ENCODE peak calls at places on chromosomes 3 and 15, in four cellular contexts. H is colonic mucosa, E is neural progenitor cell, N is stomach. O is an unnamed sample.

GRCh38 chr3:174931473-174931872 is 72.3 kb downstream of the NAALADL2 start:
- DNase-seq in N (no peak), E (no peak), H (no peak), O (no peak)

GRCh38 chr15:78917888-78918287 is 27.0 kb downstream of the CTSH start:
- DNase-seq in H (no peak), N (no peak), E (no peak), O (no peak)

GRCh38 chr3:124202754-124203153 is 210.8 kb upstream of the ROPN1 start:
- DNase-seq in E (no peak), N (no peak), H (no peak), O (no peak)

GRCh38 chr15:67183443-67184169 is 70.9 kb downstream of the AAGAB start:
- DNase-seq in N (no peak), E (no peak), H (peak), O (no peak)

GRCh38 chr15:60228096-60228495 is 169.7 kb downstream of the ANXA2 start:
- DNase-seq in H (no peak), E (no peak), N (no peak), O (peak)

GRCh38 chr3:72044231-72044935 is 259.4 kb upstream of the PROK2 start:
- DNase-seq in E (no peak), H (no peak), N (no peak), O (no peak)

GRCh38 chr3:139299261-139300132 is 44.3 kb upstream of the MRPS22 start:
- DNase-seq in N (peak), E (no peak), H (no peak), O (peak)

GRCh38 chr15:29518442-29518841 is 248.8 kb upstream of the NSMCE3 start:
- DNase-seq in N (no peak), H (no peak), E (no peak), O (no peak)

GRCh38 chr15:29046281-29046810 is 160.6 kb downstream of the APBA2 start:
- DNase-seq in H (no peak), E (no peak), N (no peak), O (no peak)

GRCh38 chr3:124144035-124144814 is 152.3 kb upstream of the ROPN1 start:
- DNase-seq in E (no peak), N (no peak), H (no peak), O (no peak)

GRCh38 chr3:55562672-55563071 is 75.6 kb upstream of the WNT5A start:
- DNase-seq in H (no peak), N (no peak), E (no peak), O (no peak)

GRCh38 chr3:177468331-177468730 is 271.0 kb upstream of the TBL1XR1 start:
- DNase-seq in E (no peak), N (no peak), H (no peak), O (peak)

GRCh38 chr3:193787496-193787870 is 194.5 kb downstream of the OPA1 start:
- DNase-seq in N (no peak), E (no peak), H (no peak), O (no peak)

DNA sequence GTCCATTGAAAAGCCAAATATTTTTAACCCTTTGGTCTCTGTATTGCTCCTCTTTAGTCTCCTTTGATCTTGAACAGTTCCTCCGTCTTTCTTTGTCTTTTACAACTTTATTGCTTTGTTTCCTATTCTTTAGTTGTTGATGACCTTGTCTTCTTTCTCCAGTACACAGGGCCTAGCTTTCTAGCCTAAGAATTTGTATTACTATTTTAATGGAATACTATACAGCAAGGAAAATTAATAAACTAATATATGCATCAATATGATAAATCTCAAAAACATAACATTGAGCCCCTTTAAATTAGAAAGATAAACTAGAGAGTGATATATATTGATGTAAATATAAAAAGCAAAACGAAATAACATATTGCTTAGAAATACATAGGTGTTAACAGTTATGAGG is 88.7 kb downstream of the NR1D2 start:
- DNase-seq in E (no peak), H (no peak), N (no peak), O (no peak)
- H3K27ac ChIP-seq in E (no peak), H (no peak), N (no peak), O (no peak)

GRCh38 chr3:39150803-39151631 is 2.4 kb downstream of the CSRNP1 start:
- DNase-seq in H (peak), E (peak), N (peak), O (peak)

GRCh38 chr3:39153977-39154299 is 547 bp upstream of the CSRNP1 start:
- DNase-seq in E (no peak), N (no peak), H (no peak), O (no peak)

GRCh38 chr3:39156421-39156820 is 3.0 kb upstream of the CSRNP1 start:
- DNase-seq in H (no peak), E (no peak), N (no peak), O (no peak)

GRCh38 chr3:39157359-39157758 is 4.0 kb upstream of the CSRNP1 start:
- DNase-seq in H (no peak), N (no peak), E (no peak), O (no peak)

DNA sequence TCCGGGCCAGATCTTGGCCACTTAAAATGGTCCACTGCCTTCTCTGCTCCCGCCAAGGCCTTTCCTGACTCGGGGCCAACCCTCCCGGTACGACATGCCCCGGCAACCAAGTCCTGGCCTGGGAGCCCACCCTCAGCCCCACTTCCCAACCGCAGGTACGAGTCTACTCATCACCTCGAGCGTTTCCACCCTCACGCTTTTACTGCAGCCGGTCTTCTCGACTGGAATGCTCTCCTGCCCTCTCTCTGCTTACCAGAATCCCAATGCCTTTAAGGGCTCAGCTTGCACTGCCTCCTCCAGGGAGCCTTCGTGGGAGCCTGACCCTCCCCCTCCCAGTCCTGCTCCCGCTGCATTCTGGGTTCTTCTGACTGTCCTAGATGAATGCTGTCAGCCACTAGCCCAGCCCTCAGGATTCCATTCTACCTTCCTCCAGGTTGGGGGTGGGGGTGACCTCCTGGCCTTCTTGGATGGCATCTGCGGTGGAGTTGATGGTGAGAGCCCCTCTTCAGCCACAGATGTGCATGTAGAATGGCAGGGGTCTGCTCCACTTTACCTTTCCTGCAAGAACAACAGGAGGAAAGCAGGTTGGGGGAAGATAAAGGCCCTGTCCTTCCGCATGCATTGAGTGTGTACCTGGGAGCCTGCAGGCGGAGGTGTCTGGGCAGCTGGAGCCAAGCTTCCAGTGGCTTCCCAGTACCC is 1.1 kb upstream of the CSRNP1 start:
- DNase-seq in H (peak), E (peak), N (no peak), O (no peak)
- TF ChIP-seq CTCF in H (no peak), E (no peak), N (no peak), O (no peak)

GRCh38 chr3:66481071-66482001 is 19.5 kb downstream of the LRIG1 start:
- DNase-seq in E (no peak), H (peak), N (peak), O (no peak)

GRCh38 chr3:66479532-66479947 is 21.3 kb downstream of the LRIG1 start:
- DNase-seq in E (no peak), N (no peak), H (no peak), O (no peak)

GRCh38 chr3:66478923-66479322 is 21.9 kb downstream of the LRIG1 start:
- DNase-seq in E (no peak), H (peak), N (no peak), O (no peak)

GRCh38 chr3:66482005-66482404 is 18.8 kb downstream of the LRIG1 start:
- DNase-seq in N (no peak), E (no peak), H (no peak), O (no peak)

GRCh38 chr3:66480666-66481065 is 20.2 kb downstream of the LRIG1 start:
- DNase-seq in E (no peak), N (no peak), H (no peak), O (no peak)
- H3K27ac ChIP-seq in E (peak), N (peak), H (peak), O (no peak)

GRCh38 chr15:64010719-64011118 is 35.6 kb downstream of the DAPK2 start:
- DNase-seq in E (no peak), N (peak), H (peak), O (peak)
- TF ChIP-seq CTCF in E (no peak), N (no peak), H (no peak), O (no peak)

GRCh38 chr15:63077952-63078351 is 35.4 kb downstream of the TPM1 start:
- DNase-seq in N (no peak), H (no peak), E (peak), O (no peak)

GRCh38 chr15:63083046-63083445 is 38.6 kb upstream of the LACTB start:
- DNase-seq in N (no peak), H (no peak), E (no peak), O (no peak)

GRCh38 chr15:63082366-63082765 is 39.3 kb upstream of the LACTB start:
- DNase-seq in H (no peak), E (no peak), N (no peak), O (no peak)

GRCh38 chr15:63080638-63081250 is 38.2 kb downstream of the TPM1 start:
- DNase-seq in E (no peak), H (no peak), N (no peak), O (no peak)

GRCh38 chr15:63079938-63080626 is 37.5 kb downstream of the TPM1 start:
- DNase-seq in E (no peak), H (no peak), N (no peak), O (peak)
- H3K27ac ChIP-seq in E (no peak), H (no peak), N (no peak), O (no peak)

GRCh38 chr3:156536524-156537316 is 18.2 kb downstream of the SSR3 start:
- DNase-seq in E (no peak), H (no peak), N (no peak), O (no peak)

GRCh38 chr3:156532730-156533129 is 22.2 kb downstream of the SSR3 start:
- DNase-seq in N (no peak), H (no peak), E (no peak), O (no peak)

GRCh38 chr3:156533205-156533604 is 21.7 kb downstream of the SSR3 start:
- DNase-seq in E (no peak), H (no peak), N (no peak), O (peak)

GRCh38 chr3:156535798-156536197 is 19.1 kb downstream of the SSR3 start:
- DNase-seq in E (no peak), H (no peak), N (no peak), O (no peak)

GRCh38 chr3:156535162-156535627 is 19.7 kb downstream of the SSR3 start:
- DNase-seq in N (peak), H (peak), E (no peak), O (peak)
- TF ChIP-seq CTCF in N (no peak), H (no peak), E (no peak), O (peak)

DNA sequence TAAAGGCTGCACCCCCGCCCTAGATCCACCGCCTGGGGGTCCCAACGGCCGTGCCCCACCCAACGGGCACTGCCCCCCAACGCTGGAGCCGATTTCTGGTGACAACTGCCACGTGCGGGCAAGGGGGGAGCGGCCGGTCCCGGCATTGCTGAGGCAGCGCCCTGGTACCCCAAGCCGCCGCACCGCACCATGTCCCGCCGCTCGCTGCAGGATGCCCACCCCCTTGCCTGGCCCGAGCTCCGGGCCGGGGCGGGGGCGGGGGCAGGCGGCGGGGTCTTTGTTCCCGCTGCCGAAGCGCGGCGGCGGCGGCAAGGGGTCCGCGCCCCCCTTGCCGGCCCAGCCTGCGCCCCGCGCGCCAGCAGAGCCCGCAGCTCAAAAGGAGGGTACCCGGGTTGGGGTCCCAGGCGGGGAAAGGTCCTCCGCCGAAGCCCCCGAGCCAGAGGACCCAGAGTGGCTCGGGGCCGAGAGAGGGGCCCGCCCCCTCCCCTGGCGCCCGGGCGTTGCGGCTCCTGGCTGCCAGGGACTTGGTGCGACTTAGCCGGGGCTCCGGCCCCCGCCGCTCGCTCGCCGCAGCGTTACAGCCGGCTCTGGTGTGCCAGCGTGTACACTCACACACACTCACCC is 678 bp downstream of the SEMA7A start:
- DNase-seq in E (peak), N (no peak), H (no peak), O (no peak)
- H3K27ac ChIP-seq in E (no peak), N (peak), H (peak), O (no peak)

GRCh38 chr15:88258021-88258641 is 1.6 kb upstream of the NTRK3 start:
- DNase-seq in E (peak), H (no peak), N (no peak), O (no peak)
- TF ChIP-seq CTCF in E (peak), H (no peak), N (no peak), O (peak)

GRCh38 chr3:14179795-14180194 is 1.2 kb downstream of the LSM3 start:
- DNase-seq in E (no peak), H (no peak), N (no peak), O (no peak)
- H3K27ac ChIP-seq in E (no peak), H (no peak), N (no peak), O (no peak)

GRCh38 chr3:40971191-40972168 is 227.8 kb upstream of the CTNNB1 start:
- DNase-seq in N (peak), H (peak), E (no peak), O (peak)
- TF ChIP-seq CTCF in N (no peak), H (no peak), E (no peak), O (no peak)